ENCODE peak calls at places on chromosomes 6 and 20, in seven cellular contexts. C is suprapubic skin, L is HepG2, U is H1, V is SK-N-SH, D is sigmoid colon, A is esophagus muscularis mucosa. F is an unnamed sample. For H3K4me1, the result is how much of the 10 kb centered on the place peaks cover.

GRCh38 chr6:548517-548916 is 108.4 kb downstream of the HUS1B start:
- DNase-seq in C (no peak), L (no peak), U (no peak), V (no peak), D (no peak), A (no peak), F (no peak)

GRCh38 chr6:15464211-15464725 is 198.6 kb downstream of the DTNBP1 start:
- DNase-seq in C (no peak), L (peak), U (peak), V (no peak), D (no peak), A (no peak), F (peak)

GRCh38 chr6:143270026-143270425 is 180.5 kb downstream of the ADAT2 start:
- DNase-seq in C (no peak), L (no peak), U (no peak), V (no peak), D (no peak), A (no peak), F (no peak)

GRCh38 chr6:142893088-142893487 is 51.9 kb downstream of the HIVEP2 start:
- DNase-seq in C (no peak), L (no peak), U (no peak), V (peak), D (no peak), A (no peak), F (no peak)

GRCh38 chr20:62010551-62011402 is 54.9 kb downstream of the TAF4 start:
- DNase-seq in C (no peak), L (peak), U (peak), V (peak), D (no peak), A (no peak), F (peak)

GRCh38 chr6:167888098-167888497 is 61.4 kb downstream of the AFDN start:
- DNase-seq in C (no peak), L (no peak), U (no peak), V (no peak), D (no peak), A (no peak), F (no peak)

GRCh38 chr20:35279533-35280174 is 1.7 kb upstream of the MMP24OS start:
- DNase-seq in C (no peak), L (no peak), U (no peak), V (no peak), D (no peak), A (no peak), F (no peak)

GRCh38 chr6:4581468-4582420 is 194.5 kb upstream of the CDYL start:
- DNase-seq in C (no peak), L (no peak), U (no peak), V (no peak), D (no peak), A (peak), F (no peak)

GRCh38 chr6:149867876-149868640 is 3.9 kb upstream of the LRP11 start:
- DNase-seq in C (no peak), L (peak), U (no peak), V (no peak), D (no peak), A (no peak), F (no peak)

GRCh38 chr6:139515511-139515910 is 141.1 kb upstream of the CITED2 start:
- DNase-seq in C (no peak), L (peak), U (no peak), V (no peak), D (no peak), A (no peak), F (no peak)

GRCh38 chr6:83199173-83199864 is 6.2 kb downstream of the RWDD2A start:
- DNase-seq in C (no peak), L (no peak), U (no peak), V (no peak), D (no peak), A (no peak), F (no peak)

DNA sequence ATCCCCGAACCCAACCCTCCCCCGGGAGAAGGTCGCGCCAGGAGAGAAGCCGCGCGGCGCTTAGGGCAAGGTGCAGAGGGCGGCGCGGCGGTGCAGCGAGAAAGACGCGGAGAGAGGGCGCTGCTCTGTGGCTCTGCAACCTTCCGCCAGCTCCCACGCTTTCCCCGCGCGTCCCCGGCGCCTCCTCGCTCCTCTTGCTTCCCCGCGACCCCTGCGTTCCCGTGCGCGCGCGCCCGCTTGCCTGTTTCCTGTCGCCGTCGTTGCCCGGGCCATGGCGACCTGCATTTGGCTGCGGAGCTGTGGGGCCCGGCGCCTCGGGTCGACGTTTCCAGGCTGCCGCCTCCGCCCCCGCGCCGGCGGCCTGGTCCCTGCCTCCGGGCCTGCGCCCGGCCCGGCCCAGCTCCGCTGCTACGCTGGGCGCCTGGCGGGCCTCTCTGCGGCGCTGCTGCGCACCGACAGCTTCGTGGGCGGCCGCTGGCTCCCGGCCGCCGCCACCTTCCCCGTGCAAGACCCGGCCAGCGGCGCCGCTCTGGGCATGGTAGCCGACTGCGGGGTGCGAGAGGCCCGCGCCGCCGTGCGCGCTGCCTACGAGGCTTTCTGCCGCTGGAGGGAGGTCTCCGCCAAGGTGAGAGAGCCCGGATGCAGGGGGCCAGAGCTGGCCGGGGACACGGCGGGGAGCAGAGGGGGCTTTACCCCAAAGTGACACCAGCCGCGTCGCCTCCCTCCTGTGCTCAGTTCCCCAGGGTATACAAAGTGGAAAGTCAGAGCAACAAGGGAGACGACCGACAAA is at the start of gene ALDH5A1:
- DNase-seq in C (peak), L (peak), U (peak), V (peak), D (peak), A (no peak), F (peak)
- TF ChIP-seq POLR2AphosphoS5 in C (no peak), L (peak), U (no peak), V (no peak), D (no peak), A (no peak), F (peak)

DNA sequence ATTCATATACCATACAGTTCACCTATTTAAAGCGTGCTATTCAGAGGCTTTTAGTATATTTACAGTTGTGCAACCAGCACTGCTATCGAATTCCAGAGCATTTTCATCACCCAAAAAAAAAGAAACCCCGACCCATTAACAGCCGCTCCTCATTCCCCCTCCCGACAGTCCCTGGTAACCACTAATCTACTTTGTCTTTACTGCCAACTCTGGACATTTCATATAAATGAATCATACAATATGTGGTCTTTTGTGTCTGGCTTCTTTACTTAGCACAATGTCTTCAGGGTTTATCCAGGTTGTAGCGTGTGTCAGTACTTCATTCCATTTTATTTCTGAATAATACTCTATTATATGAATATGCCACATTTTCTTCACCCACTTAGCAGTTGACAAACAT is 23.0 kb upstream of the ROS1 start:
- DNase-seq in C (no peak), L (no peak), U (no peak), V (no peak), D (no peak), A (no peak), F (no peak)
- H3K4me1 ChIP-seq in C (under half), L (under half), U (under half), V (under half), D (under half), A (under half), F (under half)

DNA sequence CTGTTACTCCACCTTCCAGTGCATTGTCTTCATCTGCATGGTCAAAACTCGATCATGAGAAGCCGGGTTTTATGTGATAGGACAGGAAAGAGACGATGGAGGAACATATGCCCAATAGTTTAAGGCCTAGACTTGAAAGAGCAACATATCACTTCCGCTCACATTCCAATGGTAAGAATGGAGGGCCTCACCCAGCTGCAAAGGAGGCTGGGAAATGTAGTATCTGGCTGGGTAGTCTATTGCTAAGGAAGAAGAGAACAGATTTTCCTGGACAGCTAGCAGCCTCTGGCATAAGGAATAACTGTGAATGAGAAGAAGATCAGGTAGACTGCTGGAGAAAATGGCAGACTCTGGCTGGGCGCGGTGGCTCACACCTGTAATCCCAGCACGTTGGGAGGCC is 19.2 kb downstream of the FITM2 start:
- DNase-seq in C (no peak), L (no peak), U (no peak), V (no peak), D (no peak), A (no peak), F (no peak)
- TF ChIP-seq EP300 in C (no peak), L (no peak), U (no peak), V (no peak), D (no peak), A (no peak), F (no peak)

GRCh38 chr20:2283706-2284423 is 11.9 kb upstream of the TGM3 start:
- DNase-seq in C (no peak), L (no peak), U (no peak), V (no peak), D (no peak), A (no peak), F (no peak)

GRCh38 chr20:2279245-2279779 is 16.5 kb upstream of the TGM3 start:
- DNase-seq in C (no peak), L (no peak), U (no peak), V (no peak), D (no peak), A (no peak), F (no peak)

GRCh38 chr20:2281563-2281962 is 14.2 kb upstream of the TGM3 start:
- DNase-seq in C (no peak), L (no peak), U (no peak), V (no peak), D (no peak), A (no peak), F (no peak)

GRCh38 chr20:2282181-2282580 is 13.6 kb upstream of the TGM3 start:
- DNase-seq in C (no peak), L (no peak), U (no peak), V (no peak), D (no peak), A (no peak), F (no peak)

GRCh38 chr20:2280083-2280482 is 15.7 kb upstream of the TGM3 start:
- DNase-seq in C (no peak), L (no peak), U (no peak), V (no peak), D (no peak), A (no peak), F (no peak)
- TF ChIP-seq POLR2AphosphoS5 in C (no peak), L (no peak), U (no peak), V (no peak), D (no peak), A (no peak), F (no peak)

GRCh38 chr6:43702522-43703440 is 15.2 kb upstream of the MRPS18A start:
- DNase-seq in C (peak), L (peak), U (peak), V (no peak), D (peak), A (peak), F (peak)

GRCh38 chr6:43695967-43696291 is 8.3 kb upstream of the MRPS18A start:
- DNase-seq in C (no peak), L (peak), U (no peak), V (no peak), D (no peak), A (no peak), F (no peak)

GRCh38 chr6:43702147-43702521 is 14.5 kb upstream of the MRPS18A start:
- DNase-seq in C (no peak), L (no peak), U (no peak), V (no peak), D (no peak), A (no peak), F (no peak)

GRCh38 chr6:43698584-43699349 is 11.2 kb upstream of the MRPS18A start:
- DNase-seq in C (no peak), L (no peak), U (no peak), V (no peak), D (no peak), A (no peak), F (no peak)

GRCh38 chr6:43699564-43700186 is 12.1 kb upstream of the MRPS18A start:
- DNase-seq in C (no peak), L (peak), U (no peak), V (no peak), D (no peak), A (no peak), F (peak)
- H3K4me1 ChIP-seq in C (under half), L (half or more), U (under half), V (under half), D (under half), A (under half), F (half or more)

DNA sequence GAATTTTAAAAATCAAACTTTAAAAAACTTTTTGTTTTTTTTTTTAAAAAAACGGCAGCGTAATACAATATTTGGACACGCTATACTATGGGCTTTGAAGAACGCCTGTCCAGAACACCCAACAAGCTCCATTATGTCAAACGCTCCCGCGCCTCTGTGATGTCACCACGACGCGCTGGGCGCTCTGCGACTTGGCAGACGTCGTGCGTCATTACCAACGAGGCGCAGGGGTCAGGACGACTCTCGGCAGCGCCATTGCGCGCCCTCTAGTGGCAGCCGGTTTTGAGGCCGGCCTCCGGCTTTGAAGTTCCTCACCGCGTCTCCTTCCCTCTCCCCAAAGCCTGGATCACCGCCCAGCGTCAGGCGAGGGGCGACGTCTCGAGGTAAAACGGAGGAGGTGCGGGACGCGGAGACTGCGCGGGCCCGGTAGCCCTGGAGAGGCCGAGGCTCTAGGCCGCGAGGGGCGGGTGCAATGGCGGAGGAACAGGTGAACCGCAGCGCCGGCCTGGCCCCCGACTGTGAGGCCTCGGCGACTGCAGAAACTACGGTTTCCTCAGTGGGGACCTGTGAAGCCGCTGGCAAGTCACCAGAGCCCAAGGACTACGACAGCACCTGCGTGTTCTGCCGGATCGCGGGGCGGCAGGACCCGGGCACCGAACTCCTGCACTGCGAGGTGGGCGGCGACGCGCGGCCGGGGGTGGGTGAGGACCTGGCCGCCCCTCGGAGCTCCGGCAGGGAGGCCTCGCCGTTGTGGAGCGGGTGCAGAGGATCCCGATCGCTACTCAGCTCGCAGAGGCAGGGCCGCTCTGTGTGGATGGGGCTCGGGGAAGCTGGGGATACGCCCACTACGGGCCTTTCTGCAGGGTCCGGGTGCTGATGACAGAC is at the start of gene HINT3:
- DNase-seq in C (peak), L (peak), U (peak), V (peak), D (peak), A (peak), F (peak)
- TF ChIP-seq EP300 in C (no peak), L (peak), U (no peak), V (no peak), D (peak), A (no peak), F (no peak)

GRCh38 chr6:7484666-7485065 is 56.8 kb upstream of the DSP start:
- DNase-seq in C (no peak), L (no peak), U (no peak), V (no peak), D (no peak), A (no peak), F (no peak)
- TF ChIP-seq POLR2AphosphoS5 in C (no peak), L (no peak), U (no peak), V (no peak), D (no peak), A (no peak), F (no peak)

GRCh38 chr20:47419953-47420352 is 63.5 kb upstream of the ZMYND8 start:
- DNase-seq in C (no peak), L (no peak), U (no peak), V (no peak), D (no peak), A (no peak), F (no peak)

GRCh38 chr20:47418061-47418616 is 61.6 kb upstream of the ZMYND8 start:
- DNase-seq in C (no peak), L (peak), U (no peak), V (no peak), D (no peak), A (no peak), F (no peak)

GRCh38 chr20:47421076-47421475 is 64.6 kb upstream of the ZMYND8 start:
- DNase-seq in C (no peak), L (no peak), U (no peak), V (no peak), D (no peak), A (no peak), F (no peak)

GRCh38 chr20:47413189-47413588 is 56.7 kb upstream of the ZMYND8 start:
- DNase-seq in C (no peak), L (no peak), U (no peak), V (no peak), D (no peak), A (no peak), F (no peak)

GRCh38 chr20:47417245-47418060 is 61.0 kb upstream of the ZMYND8 start:
- DNase-seq in C (no peak), L (peak), U (no peak), V (no peak), D (no peak), A (no peak), F (no peak)
- H3K4me1 ChIP-seq in C (under half), L (half or more), U (under half), V (under half), D (under half), A (under half), F (under half)

DNA sequence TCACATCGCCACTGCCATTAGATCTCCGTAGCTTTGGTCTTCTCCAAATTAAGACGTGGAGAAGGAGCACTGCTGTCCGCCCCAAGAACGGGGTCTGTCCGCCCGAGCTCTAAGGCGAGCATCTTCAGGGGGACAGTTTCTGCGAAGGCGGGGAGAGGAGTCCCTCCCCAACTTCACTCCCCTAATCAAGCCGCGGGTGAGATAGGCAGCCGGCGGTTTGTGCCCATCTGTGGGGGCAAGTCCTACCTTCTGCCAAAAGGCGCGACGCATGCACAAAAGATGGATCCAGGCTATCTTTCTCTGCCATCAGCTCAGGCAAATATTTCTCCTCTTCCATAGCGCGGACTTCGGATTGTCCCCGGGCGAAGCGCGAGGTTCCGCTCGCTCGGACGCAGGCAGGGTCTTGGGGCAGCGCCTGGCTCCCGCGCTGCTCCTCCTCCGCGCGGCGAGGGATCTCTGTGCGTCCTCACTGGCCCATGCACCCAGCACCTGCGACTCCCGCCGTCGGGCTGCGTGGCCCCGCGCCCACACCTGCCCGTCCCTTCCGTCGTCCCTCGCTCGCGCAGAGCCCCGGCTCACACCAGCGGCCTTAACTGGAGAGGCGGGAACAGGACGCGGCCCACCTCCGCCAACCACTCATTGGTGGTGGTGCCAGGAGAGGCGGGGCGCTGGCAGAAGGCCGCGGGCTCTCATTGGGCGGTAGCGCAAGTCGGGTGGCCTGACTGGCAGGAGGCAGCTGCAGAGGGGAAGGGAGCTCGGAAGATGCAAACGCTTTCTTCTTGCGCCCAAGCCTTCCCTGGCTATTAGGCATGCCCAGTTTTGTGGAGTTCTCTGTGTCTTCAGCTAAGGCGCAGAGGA is at the start of gene KHDRBS2:
- DNase-seq in C (peak), L (peak), U (peak), V (peak), D (peak), A (peak), F (peak)
- TF ChIP-seq EP300 in C (no peak), L (no peak), U (no peak), V (no peak), D (no peak), A (no peak), F (no peak)

F was measured in transverse colon.